ENCODE peak calls at places on chromosome 19, in eight cellular contexts. One of them, this sample, is unnamed.

GRCh38 chr19:17775245-17775927 is 19.6 kb upstream of the B3GNT3 start:
- DNase-seq in CD4-positive, alpha-beta memory T cell: no peak
- DNase-seq in Caco-2: no peak
- DNase-seq in lower lobe of right lung: no peak
- DNase-seq in small intestine: no peak
- DNase-seq in CD8-positive, alpha-beta memory T cell: no peak
- DNase-seq in CD8-positive, alpha-beta T cell: no peak
- DNase-seq in right lobe of liver: no peak
- DNase-seq in this sample: no peak

GRCh38 chr19:37999309-38000213 is 92.6 kb downstream of the SIPA1L3 start:
- DNase-seq in Caco-2: no peak
- DNase-seq in small intestine: no peak
- DNase-seq in CD8-positive, alpha-beta memory T cell: no peak
- DNase-seq in CD4-positive, alpha-beta memory T cell: no peak
- DNase-seq in CD8-positive, alpha-beta T cell: no peak
- DNase-seq in right lobe of liver: no peak
- DNase-seq in lower lobe of right lung: no peak
- DNase-seq in this sample: no peak

GRCh38 chr19:38949580-38950367 is 19.0 kb downstream of the MRPS12 start:
- DNase-seq in CD8-positive, alpha-beta T cell: peak; percentile 81
- DNase-seq in Caco-2: no peak
- DNase-seq in CD4-positive, alpha-beta memory T cell: peak; percentile 73
- DNase-seq in lower lobe of right lung: peak; percentile 94
- DNase-seq in right lobe of liver: peak; percentile 86
- DNase-seq in small intestine: peak; percentile 78
- DNase-seq in CD8-positive, alpha-beta memory T cell: peak; percentile 68
- DNase-seq in this sample: peak; percentile 72

GRCh38 chr19:38263696-38264485 is 482 bp upstream of the SPINT2 start:
- DNase-seq in lower lobe of right lung: no peak
- DNase-seq in CD8-positive, alpha-beta memory T cell: peak; percentile 39
- DNase-seq in small intestine: peak; percentile 97
- DNase-seq in right lobe of liver: peak; percentile 59
- DNase-seq in CD4-positive, alpha-beta memory T cell: peak; percentile 78
- DNase-seq in CD8-positive, alpha-beta T cell: peak; percentile 77
- DNase-seq in Caco-2: peak; percentile 98
- DNase-seq in this sample: peak; percentile 80

GRCh38 chr19:34172661-34173144 is 399 bp downstream of the LSM14A start:
- DNase-seq in small intestine: no peak
- DNase-seq in CD8-positive, alpha-beta memory T cell: no peak
- DNase-seq in right lobe of liver: peak; percentile 45
- DNase-seq in lower lobe of right lung: peak; percentile 55
- DNase-seq in CD4-positive, alpha-beta memory T cell: no peak
- DNase-seq in CD8-positive, alpha-beta T cell: peak; percentile 34
- DNase-seq in Caco-2: no peak
- DNase-seq in this sample: no peak

GRCh38 chr19:3171894-3172679 is 6.5 kb upstream of the S1PR4 start:
- DNase-seq in CD8-positive, alpha-beta T cell: no peak
- DNase-seq in Caco-2: peak; percentile 22
- DNase-seq in small intestine: no peak
- DNase-seq in lower lobe of right lung: no peak
- DNase-seq in CD4-positive, alpha-beta memory T cell: no peak
- DNase-seq in right lobe of liver: no peak
- DNase-seq in CD8-positive, alpha-beta memory T cell: no peak
- DNase-seq in this sample: no peak

GRCh38 chr19:18156841-18157464 is 4.0 kb downstream of the PIK3R2 start:
- DNase-seq in CD4-positive, alpha-beta memory T cell: no peak
- DNase-seq in lower lobe of right lung: peak; percentile 92
- DNase-seq in small intestine: peak; percentile 94
- DNase-seq in right lobe of liver: peak; percentile 90
- DNase-seq in CD8-positive, alpha-beta memory T cell: no peak
- DNase-seq in CD8-positive, alpha-beta T cell: no peak
- DNase-seq in Caco-2: no peak
- DNase-seq in this sample: no peak

GRCh38 chr19:51469162-51469561 is 9.2 kb upstream of the CEACAM18 start:
- DNase-seq in CD4-positive, alpha-beta memory T cell: no peak
- DNase-seq in CD8-positive, alpha-beta memory T cell: no peak
- DNase-seq in small intestine: no peak
- DNase-seq in CD8-positive, alpha-beta T cell: no peak
- DNase-seq in right lobe of liver: no peak
- DNase-seq in lower lobe of right lung: no peak
- DNase-seq in Caco-2: no peak
- DNase-seq in this sample: no peak

GRCh38 chr19:33268162-33268991 is 34.0 kb downstream of the CEBPA start:
- DNase-seq in Caco-2: no peak
- DNase-seq in lower lobe of right lung: no peak
- DNase-seq in CD8-positive, alpha-beta T cell: no peak
- DNase-seq in CD4-positive, alpha-beta memory T cell: no peak
- DNase-seq in right lobe of liver: peak; percentile 29
- DNase-seq in small intestine: no peak
- DNase-seq in CD8-positive, alpha-beta memory T cell: no peak
- DNase-seq in this sample: no peak

GRCh38 chr19:35718345-35719041 is 690 bp downstream of the KMT2B start:
- DNase-seq in lower lobe of right lung: peak; percentile 72
- DNase-seq in small intestine: peak; percentile 38
- DNase-seq in CD8-positive, alpha-beta memory T cell: peak; percentile 40
- DNase-seq in Caco-2: no peak
- DNase-seq in CD8-positive, alpha-beta T cell: peak; percentile 54
- DNase-seq in right lobe of liver: peak; percentile 59
- DNase-seq in CD4-positive, alpha-beta memory T cell: peak; percentile 37
- DNase-seq in this sample: peak; percentile 22

GRCh38 chr19:56837492-56837891 is 3.0 kb downstream of the PEG3 start:
- DNase-seq in CD8-positive, alpha-beta T cell: no peak
- DNase-seq in lower lobe of right lung: peak; percentile 71
- DNase-seq in right lobe of liver: peak; percentile 80
- DNase-seq in CD4-positive, alpha-beta memory T cell: no peak
- DNase-seq in Caco-2: no peak
- DNase-seq in CD8-positive, alpha-beta memory T cell: no peak
- DNase-seq in small intestine: no peak
- DNase-seq in this sample: no peak
- H3K9me3 ChIP-seq in CD8-positive, alpha-beta T cell: no peaks in the 10 kb centered on the region
- H3K9me3 ChIP-seq in lower lobe of right lung: peaks cover 5% of the 10 kb centered on the region
- H3K9me3 ChIP-seq in right lobe of liver: no peaks in the 10 kb centered on the region
- H3K9me3 ChIP-seq in CD4-positive, alpha-beta memory T cell: no peaks in the 10 kb centered on the region
- H3K9me3 ChIP-seq in Caco-2: peaks cover 21% of the 10 kb centered on the region
- H3K9me3 ChIP-seq in CD8-positive, alpha-beta memory T cell: no peaks in the 10 kb centered on the region
- H3K9me3 ChIP-seq in small intestine: peaks cover 7% of the 10 kb centered on the region
- H3K9me3 ChIP-seq in this sample: peaks cover 6% of the 10 kb centered on the region

GRCh38 chr19:54364775-54365257 is at the start of gene LAIR1:
- DNase-seq in Caco-2: no peak
- DNase-seq in right lobe of liver: no peak
- DNase-seq in CD8-positive, alpha-beta memory T cell: peak; percentile 23
- DNase-seq in lower lobe of right lung: peak; percentile 74
- DNase-seq in CD8-positive, alpha-beta T cell: peak; percentile 44
- DNase-seq in small intestine: peak; percentile 32
- DNase-seq in CD4-positive, alpha-beta memory T cell: peak; percentile 39
- DNase-seq in this sample: no peak

GRCh38 chr19:54369082-54369691 is 4.5 kb upstream of the LAIR1 start:
- DNase-seq in lower lobe of right lung: no peak
- DNase-seq in CD8-positive, alpha-beta T cell: no peak
- DNase-seq in small intestine: no peak
- DNase-seq in CD4-positive, alpha-beta memory T cell: no peak
- DNase-seq in Caco-2: no peak
- DNase-seq in right lobe of liver: no peak
- DNase-seq in CD8-positive, alpha-beta memory T cell: no peak
- DNase-seq in this sample: no peak

DNA sequence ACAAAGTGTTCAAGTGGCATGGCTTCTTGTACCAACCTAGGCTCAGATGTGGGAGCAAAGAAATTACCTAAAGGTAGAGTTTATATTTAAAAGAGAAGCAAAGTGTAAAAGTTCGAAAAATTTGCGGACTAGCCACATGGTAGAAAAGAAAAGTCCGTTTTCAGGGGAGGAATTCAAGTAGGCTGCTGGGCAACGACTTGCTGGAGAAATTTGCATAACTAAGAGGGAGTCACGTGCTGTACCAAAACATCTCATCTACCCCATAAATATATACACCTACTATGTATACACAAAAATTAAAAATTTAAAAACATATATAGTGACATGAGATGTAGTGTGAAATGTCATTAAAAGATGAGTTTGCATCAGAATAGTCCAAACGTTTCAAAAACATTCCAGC is 2.1 kb upstream of the LAIR1 start:
- DNase-seq in Caco-2: no peak
- DNase-seq in CD8-positive, alpha-beta T cell: no peak
- DNase-seq in small intestine: no peak
- DNase-seq in CD4-positive, alpha-beta memory T cell: no peak
- DNase-seq in lower lobe of right lung: no peak
- DNase-seq in right lobe of liver: no peak
- DNase-seq in CD8-positive, alpha-beta memory T cell: no peak
- DNase-seq in this sample: no peak
- H3K9me3 ChIP-seq in Caco-2: no peaks in the 10 kb centered on the region
- H3K9me3 ChIP-seq in CD8-positive, alpha-beta T cell: no peaks in the 10 kb centered on the region
- H3K9me3 ChIP-seq in small intestine: no peaks in the 10 kb centered on the region
- H3K9me3 ChIP-seq in CD4-positive, alpha-beta memory T cell: no peaks in the 10 kb centered on the region
- H3K9me3 ChIP-seq in lower lobe of right lung: no peaks in the 10 kb centered on the region
- H3K9me3 ChIP-seq in right lobe of liver: no peaks in the 10 kb centered on the region
- H3K9me3 ChIP-seq in CD8-positive, alpha-beta memory T cell: no peaks in the 10 kb centered on the region
- H3K9me3 ChIP-seq in this sample: no peaks in the 10 kb centered on the region

GRCh38 chr19:57706346-57706745 is 2.7 kb downstream of the ZNF154 start:
- DNase-seq in Caco-2: no peak
- DNase-seq in right lobe of liver: no peak
- DNase-seq in CD8-positive, alpha-beta T cell: no peak
- DNase-seq in CD4-positive, alpha-beta memory T cell: no peak
- DNase-seq in CD8-positive, alpha-beta memory T cell: no peak
- DNase-seq in lower lobe of right lung: no peak
- DNase-seq in small intestine: no peak
- DNase-seq in this sample: no peak

GRCh38 chr19:57712222-57712621 is 3.2 kb upstream of the ZNF154 start:
- DNase-seq in CD4-positive, alpha-beta memory T cell: no peak
- DNase-seq in CD8-positive, alpha-beta T cell: no peak
- DNase-seq in Caco-2: no peak
- DNase-seq in right lobe of liver: no peak
- DNase-seq in small intestine: no peak
- DNase-seq in lower lobe of right lung: no peak
- DNase-seq in CD8-positive, alpha-beta memory T cell: no peak
- DNase-seq in this sample: no peak

GRCh38 chr19:57708641-57709354 is at the start of gene ZNF154:
- DNase-seq in Caco-2: no peak
- DNase-seq in CD4-positive, alpha-beta memory T cell: peak; percentile 44
- DNase-seq in CD8-positive, alpha-beta T cell: peak; percentile 74
- DNase-seq in CD8-positive, alpha-beta memory T cell: peak; percentile 27
- DNase-seq in lower lobe of right lung: peak; percentile 48
- DNase-seq in right lobe of liver: peak; percentile 30
- DNase-seq in small intestine: peak; percentile 18
- DNase-seq in this sample: peak; percentile 25

DNA sequence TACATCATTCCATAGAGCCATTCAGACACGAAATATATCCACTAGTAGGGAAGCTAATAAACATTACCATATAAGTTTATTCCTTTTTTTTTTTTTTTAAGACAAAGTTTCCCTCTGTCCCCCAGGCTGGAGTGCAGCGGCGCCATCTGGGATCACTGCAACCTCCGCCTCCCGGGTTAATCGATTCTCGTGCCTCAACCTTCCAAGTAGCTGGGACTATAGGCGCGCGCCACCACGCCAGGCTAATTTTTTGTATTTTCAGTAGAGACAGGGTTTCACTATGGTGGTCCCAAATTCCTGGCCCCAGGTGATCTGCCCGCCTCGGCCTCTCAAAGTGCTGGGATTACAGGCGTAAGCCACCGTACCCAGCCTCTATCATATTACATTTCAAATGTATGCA is 612 bp upstream of the ZNF154 start:
- DNase-seq in CD8-positive, alpha-beta T cell: no peak
- DNase-seq in right lobe of liver: no peak
- DNase-seq in small intestine: no peak
- DNase-seq in lower lobe of right lung: no peak
- DNase-seq in CD4-positive, alpha-beta memory T cell: no peak
- DNase-seq in Caco-2: no peak
- DNase-seq in CD8-positive, alpha-beta memory T cell: no peak
- DNase-seq in this sample: no peak
- H3K9me3 ChIP-seq in CD8-positive, alpha-beta T cell: peaks cover 31% of the 10 kb centered on the region
- H3K9me3 ChIP-seq in right lobe of liver: no peaks in the 10 kb centered on the region
- H3K9me3 ChIP-seq in small intestine: peaks cover 9% of the 10 kb centered on the region
- H3K9me3 ChIP-seq in lower lobe of right lung: peaks cover 74% of the 10 kb centered on the region
- H3K9me3 ChIP-seq in CD4-positive, alpha-beta memory T cell: peaks cover 34% of the 10 kb centered on the region
- H3K9me3 ChIP-seq in Caco-2: peaks cover 5% of the 10 kb centered on the region
- H3K9me3 ChIP-seq in CD8-positive, alpha-beta memory T cell: peaks cover 30% of the 10 kb centered on the region
- H3K9me3 ChIP-seq in this sample: peaks cover 21% of the 10 kb centered on the region

GRCh38 chr19:56760842-56761241 is 79.7 kb downstream of the PEG3 start:
- DNase-seq in CD8-positive, alpha-beta T cell: no peak
- DNase-seq in CD8-positive, alpha-beta memory T cell: no peak
- DNase-seq in small intestine: no peak
- DNase-seq in lower lobe of right lung: no peak
- DNase-seq in Caco-2: no peak
- DNase-seq in right lobe of liver: no peak
- DNase-seq in CD4-positive, alpha-beta memory T cell: no peak
- DNase-seq in this sample: no peak
- H3K9me3 ChIP-seq in CD8-positive, alpha-beta T cell: peaks cover 8% of the 10 kb centered on the region
- H3K9me3 ChIP-seq in CD8-positive, alpha-beta memory T cell: no peaks in the 10 kb centered on the region
- H3K9me3 ChIP-seq in small intestine: no peaks in the 10 kb centered on the region
- H3K9me3 ChIP-seq in lower lobe of right lung: peaks cover 7% of the 10 kb centered on the region
- H3K9me3 ChIP-seq in Caco-2: peaks cover 6% of the 10 kb centered on the region
- H3K9me3 ChIP-seq in right lobe of liver: no peaks in the 10 kb centered on the region
- H3K9me3 ChIP-seq in CD4-positive, alpha-beta memory T cell: peaks cover 32% of the 10 kb centered on the region
- H3K9me3 ChIP-seq in this sample: peaks cover 4% of the 10 kb centered on the region

DNA sequence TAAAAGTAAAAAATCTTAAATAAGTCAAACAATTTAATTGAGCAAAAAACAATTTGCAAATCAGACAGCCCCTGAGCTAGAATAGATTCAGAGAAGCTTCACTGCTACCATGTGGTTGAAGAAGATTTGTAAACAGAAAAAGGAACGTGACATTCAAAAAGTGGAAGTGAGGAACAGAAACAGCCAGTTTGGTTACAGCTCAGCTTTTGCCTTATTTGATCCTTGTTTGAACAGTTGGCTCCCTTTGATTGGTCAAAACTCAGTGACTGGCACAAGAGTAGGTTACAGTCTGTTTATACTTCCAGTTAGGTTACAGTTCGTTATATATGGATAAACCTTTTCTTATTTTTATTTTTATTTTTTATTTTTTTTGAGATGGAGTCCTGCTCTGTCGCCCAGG is 5.8 kb downstream of the ZNF221 start:
- DNase-seq in small intestine: no peak
- DNase-seq in CD8-positive, alpha-beta memory T cell: no peak
- DNase-seq in right lobe of liver: no peak
- DNase-seq in CD8-positive, alpha-beta T cell: no peak
- DNase-seq in lower lobe of right lung: no peak
- DNase-seq in CD4-positive, alpha-beta memory T cell: no peak
- DNase-seq in Caco-2: no peak
- DNase-seq in this sample: no peak
- H3K9me3 ChIP-seq in small intestine: peaks cover 4% of the 10 kb centered on the region
- H3K9me3 ChIP-seq in CD8-positive, alpha-beta memory T cell: no peaks in the 10 kb centered on the region
- H3K9me3 ChIP-seq in right lobe of liver: no peaks in the 10 kb centered on the region
- H3K9me3 ChIP-seq in CD8-positive, alpha-beta T cell: no peaks in the 10 kb centered on the region
- H3K9me3 ChIP-seq in lower lobe of right lung: peaks cover 83% of the 10 kb centered on the region
- H3K9me3 ChIP-seq in CD4-positive, alpha-beta memory T cell: no peaks in the 10 kb centered on the region
- H3K9me3 ChIP-seq in Caco-2: no peaks in the 10 kb centered on the region
- H3K9me3 ChIP-seq in this sample: no peaks in the 10 kb centered on the region

GRCh38 chr19:57587529-57587928 is 3.6 kb downstream of the ZIK1 start:
- DNase-seq in right lobe of liver: no peak
- DNase-seq in small intestine: no peak
- DNase-seq in CD4-positive, alpha-beta memory T cell: no peak
- DNase-seq in CD8-positive, alpha-beta T cell: no peak
- DNase-seq in lower lobe of right lung: no peak
- DNase-seq in CD8-positive, alpha-beta memory T cell: no peak
- DNase-seq in Caco-2: no peak
- DNase-seq in this sample: no peak
- H3K9me3 ChIP-seq in right lobe of liver: peaks cover 3% of the 10 kb centered on the region
- H3K9me3 ChIP-seq in small intestine: peaks cover 4% of the 10 kb centered on the region
- H3K9me3 ChIP-seq in CD4-positive, alpha-beta memory T cell: peaks cover 47% of the 10 kb centered on the region
- H3K9me3 ChIP-seq in CD8-positive, alpha-beta T cell: peaks cover 57% of the 10 kb centered on the region
- H3K9me3 ChIP-seq in lower lobe of right lung: peaks cover 68% of the 10 kb centered on the region
- H3K9me3 ChIP-seq in CD8-positive, alpha-beta memory T cell: peaks cover 65% of the 10 kb centered on the region
- H3K9me3 ChIP-seq in Caco-2: no peaks in the 10 kb centered on the region
- H3K9me3 ChIP-seq in this sample: peaks cover 24% of the 10 kb centered on the region

GRCh38 chr19:12194827-12195500 is 32.1 kb downstream of the ZNF136 start:
- DNase-seq in small intestine: peak; percentile 74
- DNase-seq in CD8-positive, alpha-beta T cell: peak; percentile 81
- DNase-seq in CD8-positive, alpha-beta memory T cell: peak; percentile 3
- DNase-seq in Caco-2: no peak
- DNase-seq in CD4-positive, alpha-beta memory T cell: peak; percentile 53
- DNase-seq in lower lobe of right lung: peak; percentile 81
- DNase-seq in right lobe of liver: peak; percentile 72
- DNase-seq in this sample: peak; percentile 33
- H3K9me3 ChIP-seq in small intestine: peaks cover 1% of the 10 kb centered on the region
- H3K9me3 ChIP-seq in CD8-positive, alpha-beta T cell: peaks cover 7% of the 10 kb centered on the region
- H3K9me3 ChIP-seq in CD8-positive, alpha-beta memory T cell: peaks cover 24% of the 10 kb centered on the region
- H3K9me3 ChIP-seq in Caco-2: peaks cover 16% of the 10 kb centered on the region
- H3K9me3 ChIP-seq in CD4-positive, alpha-beta memory T cell: peaks cover 44% of the 10 kb centered on the region
- H3K9me3 ChIP-seq in lower lobe of right lung: peaks cover 69% of the 10 kb centered on the region
- H3K9me3 ChIP-seq in right lobe of liver: peaks cover 4% of the 10 kb centered on the region
- H3K9me3 ChIP-seq in this sample: peaks cover 10% of the 10 kb centered on the region

This sample was measured in T-helper 17 cell.